ENCODE peak calls at places on chromosomes 2 and 18, in five cellular contexts. One of them, this sample, is unnamed. For H3K4me1, the result is how much of the 10 kb centered on the place peaks cover.

GRCh38 chr2:40178971-40179370 is 272.9 kb downstream of the SLC8A1 start:
- DNase-seq in A549: no peak
- DNase-seq in tibial nerve: no peak
- DNase-seq in SK-N-SH: no peak
- DNase-seq in sigmoid colon: no peak
- DNase-seq in this sample: no peak

GRCh38 chr18:72869786-72870185 is 2.0 kb upstream of the NETO1 start:
- DNase-seq in sigmoid colon: no peak
- DNase-seq in tibial nerve: no peak
- DNase-seq in SK-N-SH: no peak
- DNase-seq in A549: no peak
- DNase-seq in this sample: peak

GRCh38 chr2:217732995-217733394 is 269.8 kb downstream of the TNS1 start:
- DNase-seq in sigmoid colon: no peak
- DNase-seq in tibial nerve: no peak
- DNase-seq in A549: no peak
- DNase-seq in SK-N-SH: no peak
- DNase-seq in this sample: no peak

GRCh38 chr18:62957885-62958472 is 242.6 kb downstream of the PHLPP1 start:
- DNase-seq in A549: no peak
- DNase-seq in sigmoid colon: no peak
- DNase-seq in SK-N-SH: no peak
- DNase-seq in tibial nerve: no peak
- DNase-seq in this sample: no peak

GRCh38 chr2:162579169-162579568 is 235.2 kb downstream of the GCA start:
- DNase-seq in tibial nerve: no peak
- DNase-seq in sigmoid colon: no peak
- DNase-seq in SK-N-SH: no peak
- DNase-seq in A549: no peak
- DNase-seq in this sample: no peak

GRCh38 chr2:1723397-1724042 is 20.8 kb downstream of the PXDN start:
- DNase-seq in sigmoid colon: no peak
- DNase-seq in SK-N-SH: no peak
- DNase-seq in A549: no peak
- DNase-seq in tibial nerve: no peak
- DNase-seq in this sample: no peak

GRCh38 chr2:85777441-85777861 is 23.7 kb downstream of the ATOH8 start:
- DNase-seq in SK-N-SH: no peak
- DNase-seq in tibial nerve: peak
- DNase-seq in A549: no peak
- DNase-seq in sigmoid colon: no peak
- DNase-seq in this sample: no peak

GRCh38 chr2:138271467-138271866 is 230.1 kb upstream of the SPOPL start:
- DNase-seq in tibial nerve: no peak
- DNase-seq in A549: no peak
- DNase-seq in SK-N-SH: no peak
- DNase-seq in sigmoid colon: no peak
- DNase-seq in this sample: no peak

GRCh38 chr2:158772306-158773078 is 22.6 kb upstream of the DAPL1 start:
- DNase-seq in sigmoid colon: no peak
- DNase-seq in SK-N-SH: no peak
- DNase-seq in tibial nerve: no peak
- DNase-seq in A549: no peak
- DNase-seq in this sample: no peak

GRCh38 chr18:8424481-8424880 is 184.8 kb upstream of the RAB12 start:
- DNase-seq in sigmoid colon: no peak
- DNase-seq in A549: no peak
- DNase-seq in tibial nerve: no peak
- DNase-seq in SK-N-SH: peak
- DNase-seq in this sample: no peak

GRCh38 chr2:50039445-50039844 is 885.1 kb upstream of the FSHR start:
- DNase-seq in tibial nerve: no peak
- DNase-seq in A549: no peak
- DNase-seq in sigmoid colon: no peak
- DNase-seq in SK-N-SH: no peak
- DNase-seq in this sample: no peak

GRCh38 chr2:46014911-46015654 is 282.1 kb upstream of the EPAS1 start:
- DNase-seq in SK-N-SH: no peak
- DNase-seq in A549: no peak
- DNase-seq in sigmoid colon: no peak
- DNase-seq in tibial nerve: no peak
- DNase-seq in this sample: peak

DNA sequence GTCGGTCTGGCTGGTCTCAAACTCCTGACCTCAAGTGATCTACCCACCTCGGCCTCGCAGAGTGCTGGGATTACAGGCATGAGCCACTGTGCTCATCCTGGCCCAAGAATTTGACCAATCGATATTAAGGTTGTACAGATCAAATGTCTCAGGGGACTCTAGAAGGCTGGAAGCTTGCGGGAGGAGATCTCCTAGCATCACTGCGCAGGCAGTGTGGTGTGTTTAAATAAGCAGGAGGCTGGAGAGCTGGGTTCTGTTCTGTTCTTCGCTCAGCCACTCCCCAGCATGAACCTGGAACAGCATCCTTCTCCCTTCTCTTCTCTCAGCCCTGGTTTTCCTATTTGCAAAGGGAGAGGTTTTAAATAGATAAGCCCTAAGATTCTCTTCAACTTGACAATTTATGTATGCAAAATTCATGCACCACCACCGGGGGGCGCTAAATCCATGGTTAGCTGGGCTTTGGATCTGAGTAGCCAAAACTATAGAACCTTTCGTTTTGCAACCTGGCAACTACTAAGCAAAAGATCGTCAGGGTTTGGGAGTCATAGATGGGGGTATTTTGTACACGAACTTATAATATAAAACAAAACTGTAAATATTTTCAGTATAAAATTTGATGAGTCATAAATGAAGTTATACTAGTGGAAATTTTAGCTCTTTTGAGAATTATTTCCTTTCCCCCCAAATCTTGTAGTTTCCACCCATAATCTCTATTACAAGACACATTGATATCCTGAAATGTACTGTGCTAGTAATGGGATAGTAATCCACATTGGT is 60.6 kb downstream of the SLC16A14 start:
- DNase-seq in A549: peak
- DNase-seq in tibial nerve: peak
- DNase-seq in SK-N-SH: peak
- DNase-seq in sigmoid colon: peak
- DNase-seq in this sample: no peak
- TF ChIP-seq CTCF in A549: peak
- TF ChIP-seq CTCF in tibial nerve: peak
- TF ChIP-seq CTCF in SK-N-SH: peak
- TF ChIP-seq CTCF in sigmoid colon: peak
- TF ChIP-seq CTCF in this sample: peak

DNA sequence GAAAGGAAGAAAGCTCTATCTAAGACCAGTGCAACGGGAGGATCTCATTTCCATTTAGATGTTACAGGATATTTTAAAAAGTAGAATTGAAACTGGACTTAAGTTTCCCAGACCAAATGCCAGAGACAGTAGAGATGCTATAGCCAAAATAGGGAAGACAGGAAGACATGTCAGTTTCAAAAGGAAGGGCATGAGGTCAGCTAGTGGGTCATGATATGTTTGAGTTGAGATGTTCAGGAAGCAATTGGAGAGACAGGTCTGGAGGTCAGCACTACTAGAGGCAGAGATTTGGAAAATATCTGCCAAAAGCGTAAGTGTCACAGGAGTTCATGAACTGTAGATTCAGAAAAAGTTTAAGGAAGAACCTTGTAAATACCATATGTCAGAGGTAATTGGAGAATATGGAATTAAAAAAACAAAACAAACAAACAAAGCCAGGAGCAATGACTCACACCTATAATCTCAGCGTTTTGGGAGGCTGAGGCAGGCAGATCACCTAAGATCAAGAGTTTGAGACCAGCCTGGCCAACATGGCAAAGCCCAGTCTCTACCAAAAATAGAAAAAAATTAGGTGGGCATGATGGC is 50.8 kb downstream of the EPHA4 start:
- DNase-seq in tibial nerve: no peak
- DNase-seq in A549: no peak
- DNase-seq in sigmoid colon: no peak
- DNase-seq in SK-N-SH: no peak
- DNase-seq in this sample: peak
- H3K4me1 ChIP-seq in tibial nerve: under half
- H3K4me1 ChIP-seq in A549: under half
- H3K4me1 ChIP-seq in sigmoid colon: under half
- H3K4me1 ChIP-seq in SK-N-SH: under half
- H3K4me1 ChIP-seq in this sample: under half

DNA sequence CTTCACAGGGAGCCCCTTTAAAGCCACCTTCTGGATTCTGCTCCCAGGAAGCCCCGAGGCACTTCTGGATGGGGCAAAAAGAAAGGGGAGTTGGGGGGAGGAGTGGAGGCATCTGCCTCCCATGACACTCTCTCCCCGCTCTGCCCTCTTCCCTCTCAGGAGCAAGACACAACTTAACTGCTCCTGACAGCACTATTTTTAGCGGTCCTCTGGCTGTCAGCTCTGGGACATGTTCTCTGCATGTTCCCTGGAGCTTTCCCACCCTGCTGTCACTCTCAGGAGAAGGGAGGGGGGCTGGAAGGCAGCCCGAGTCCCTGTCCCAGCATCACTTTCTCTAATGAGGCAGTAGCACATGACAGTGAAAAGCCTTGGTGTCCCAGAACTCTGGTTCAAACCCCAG is 32.3 kb downstream of the PLB1 start:
- DNase-seq in SK-N-SH: no peak
- DNase-seq in sigmoid colon: no peak
- DNase-seq in A549: no peak
- DNase-seq in tibial nerve: no peak
- DNase-seq in this sample: no peak
- TF ChIP-seq EP300 in SK-N-SH: no peak
- TF ChIP-seq EP300 in sigmoid colon: no peak
- TF ChIP-seq EP300 in A549: no peak
- TF ChIP-seq EP300 in tibial nerve: no peak
- TF ChIP-seq EP300 in this sample: no peak

GRCh38 chr2:24920813-24921441 is 890 bp upstream of the ADCY3 start:
- DNase-seq in A549: peak
- DNase-seq in SK-N-SH: peak
- DNase-seq in sigmoid colon: no peak
- DNase-seq in tibial nerve: no peak
- DNase-seq in this sample: no peak
- TF ChIP-seq CTCF in A549: peak
- TF ChIP-seq CTCF in SK-N-SH: peak
- TF ChIP-seq CTCF in sigmoid colon: no peak
- TF ChIP-seq CTCF in tibial nerve: no peak
- TF ChIP-seq CTCF in this sample: no peak